ENCODE peak calls at places on chromosome 18, in eight cellular contexts. K is fibroblast of pulmonary artery; J is NCI-H2171 treated with DMSO at 0.1 percent for 48 hours; X is brain microvascular endothelial cell; L is tibial artery; S is uterus; C is OCI-M1; A is CD4-positive, CD25-positive, alpha-beta regulatory T cell. Z is an unnamed sample.

GRCh38 chr18:45110577-45111506 is 430.2 kb downstream of the SETBP1 start:
- DNase-seq in X (peak), A (no peak), K (peak), L (peak), S (peak), J (no peak), C (no peak), Z (no peak)

GRCh38 chr18:7177131-7177744 is 53.7 kb upstream of the LRRC30 start:
- DNase-seq in J (peak), K (peak), L (no peak), S (peak), C (peak), A (peak), X (peak), Z (peak)

GRCh38 chr18:379665-380356 is 112.0 kb upstream of the THOC1 start:
- DNase-seq in S (no peak), X (no peak), K (peak), A (no peak), J (no peak), C (no peak), L (no peak), Z (peak)

GRCh38 chr18:13067966-13068365 is 76.8 kb downstream of the CEP192 start:
- DNase-seq in J (no peak), K (no peak), C (no peak), A (no peak), S (no peak), L (no peak), X (no peak), Z (no peak)

GRCh38 chr18:61082976-61083630 is 250.1 kb upstream of the CDH20 start:
- DNase-seq in K (no peak), J (no peak), L (no peak), C (no peak), S (no peak), A (no peak), X (no peak), Z (no peak)

GRCh38 chr18:58230438-58231179 is 186.6 kb downstream of the NEDD4L start:
- DNase-seq in J (no peak), K (peak), C (no peak), A (no peak), S (no peak), L (no peak), X (peak), Z (no peak)

GRCh38 chr18:2881490-2882195 is 34.8 kb downstream of the EMILIN2 start:
- DNase-seq in K (peak), X (peak), C (no peak), A (peak), J (no peak), L (peak), S (peak), Z (no peak)

GRCh38 chr18:79878741-79879358 is 72.6 kb downstream of the SLC66A2 start:
- DNase-seq in K (no peak), A (no peak), J (no peak), X (no peak), C (no peak), S (no peak), L (peak), Z (no peak)

GRCh38 chr18:29434650-29435049 is 1257.7 kb upstream of the CDH2 start:
- DNase-seq in K (no peak), S (no peak), C (no peak), L (no peak), A (no peak), X (no peak), J (no peak), Z (no peak)

GRCh38 chr18:29154196-29154757 is 977.3 kb upstream of the CDH2 start:
- DNase-seq in A (no peak), C (no peak), X (peak), K (peak), L (no peak), J (no peak), S (no peak), Z (no peak)

GRCh38 chr18:39604836-39605235 is 2039.2 kb upstream of the CELF4 start:
- DNase-seq in X (peak), C (no peak), J (no peak), A (no peak), K (peak), L (no peak), S (no peak), Z (no peak)

GRCh38 chr18:55300469-55301195 is 287.4 kb downstream of the TCF4 start:
- DNase-seq in L (no peak), K (no peak), X (no peak), A (no peak), J (peak), S (peak), C (no peak), Z (no peak)

GRCh38 chr18:51149605-51150429 is 47.7 kb downstream of the MEX3C start:
- DNase-seq in L (no peak), C (no peak), A (peak), J (no peak), X (peak), K (peak), S (no peak), Z (no peak)